ENCODE peak calls at places on chromosome 10, in five cellular contexts. H, V, X, M and Z are unnamed samples.

GRCh38 chr10:103445767-103446567 is 6.2 kb downstream of the CALHM2 start:
- DNase-seq in H (peak), V (peak), X (peak), M (no peak), Z (peak)

GRCh38 chr10:31875608-31876007 is 53.0 kb downstream of the ARHGAP12 start:
- DNase-seq in H (no peak), V (no peak), X (no peak), M (no peak), Z (no peak)

GRCh38 chr10:1412531-1413189 is 324.7 kb downstream of the ADARB2 start:
- DNase-seq in H (no peak), V (no peak), X (no peak), M (no peak), Z (no peak)

GRCh38 chr10:129615921-129616525 is 149.0 kb downstream of the MGMT start:
- DNase-seq in H (no peak), V (no peak), X (no peak), M (no peak), Z (no peak)

GRCh38 chr10:86313621-86314041 is 53.0 kb downstream of the GRID1 start:
- DNase-seq in H (no peak), V (no peak), X (no peak), M (no peak), Z (no peak)

GRCh38 chr10:62810131-62810530 is 5.6 kb downstream of the ADO start:
- DNase-seq in H (no peak), V (no peak), X (no peak), M (no peak), Z (no peak)

GRCh38 chr10:60444494-60445064 is 54.9 kb upstream of the ANK3 start:
- DNase-seq in H (peak), V (peak), X (no peak), M (no peak), Z (no peak)

GRCh38 chr10:9562001-9562505 is 1455.6 kb upstream of the CELF2 start:
- DNase-seq in H (no peak), V (no peak), X (no peak), M (no peak), Z (no peak)

GRCh38 chr10:29304259-29305030 is 15.6 kb downstream of the LYZL1 start:
- DNase-seq in H (peak), V (peak), X (peak), M (no peak), Z (peak)

GRCh38 chr10:102752934-102753664 is 9.4 kb downstream of the WBP1L start:
- DNase-seq in H (peak), V (peak), X (no peak), M (no peak), Z (peak)

GRCh38 chr10:76201962-76202361 is 770.5 kb downstream of the LRMDA start:
- DNase-seq in H (no peak), V (no peak), X (no peak), M (no peak), Z (no peak)